ENCODE peak calls at places on chromosomes 6 and 20, in five cellular contexts. One of them, this sample, is unnamed.

GRCh38 chr6:2819891-2820814 is 21.5 kb downstream of the SERPINB1 start:
- DNase-seq in amniotic stem cell: no peak
- DNase-seq in kidney tubule cell: no peak
- DNase-seq in mesendoderm: no peak
- DNase-seq in NCI-H2081: no peak
- DNase-seq in this sample: no peak

GRCh38 chr20:24780648-24781047 is 168.4 kb upstream of the CST7 start:
- DNase-seq in amniotic stem cell: no peak
- DNase-seq in NCI-H2081: no peak
- DNase-seq in mesendoderm: no peak
- DNase-seq in kidney tubule cell: no peak
- DNase-seq in this sample: no peak

GRCh38 chr6:115675443-115675842 is 385.2 kb downstream of the FRK start:
- DNase-seq in kidney tubule cell: no peak
- DNase-seq in mesendoderm: no peak
- DNase-seq in amniotic stem cell: no peak
- DNase-seq in NCI-H2081: no peak
- DNase-seq in this sample: no peak

GRCh38 chr6:158835616-158836221 is 16.6 kb upstream of the EZR start:
- DNase-seq in mesendoderm: peak; percentile 57
- DNase-seq in amniotic stem cell: no peak
- DNase-seq in kidney tubule cell: no peak
- DNase-seq in NCI-H2081: no peak
- DNase-seq in this sample: peak; percentile 82

GRCh38 chr20:57388953-57389694 is 2.1 kb upstream of the RBM38 start:
- DNase-seq in mesendoderm: peak; percentile 80
- DNase-seq in kidney tubule cell: peak; percentile 68
- DNase-seq in amniotic stem cell: no peak
- DNase-seq in NCI-H2081: no peak
- DNase-seq in this sample: peak; percentile 67

GRCh38 chr20:60297649-60298048 is 339.4 kb downstream of the CDH26 start:
- DNase-seq in kidney tubule cell: no peak
- DNase-seq in amniotic stem cell: no peak
- DNase-seq in mesendoderm: no peak
- DNase-seq in NCI-H2081: no peak
- DNase-seq in this sample: no peak

GRCh38 chr6:6057442-6058053 is 50.8 kb upstream of the NRN1 start:
- DNase-seq in mesendoderm: peak; percentile 63
- DNase-seq in amniotic stem cell: no peak
- DNase-seq in kidney tubule cell: peak; percentile 55
- DNase-seq in NCI-H2081: peak; percentile 53
- DNase-seq in this sample: peak; percentile 27

GRCh38 chr20:32982617-32983458 is 21.4 kb downstream of the SUN5 start:
- DNase-seq in mesendoderm: peak; percentile 50
- DNase-seq in amniotic stem cell: no peak
- DNase-seq in kidney tubule cell: peak; percentile 41
- DNase-seq in NCI-H2081: no peak
- DNase-seq in this sample: no peak

GRCh38 chr6:71385111-71385822 is 96.7 kb downstream of the OGFRL1 start:
- DNase-seq in mesendoderm: no peak
- DNase-seq in NCI-H2081: no peak
- DNase-seq in kidney tubule cell: no peak
- DNase-seq in amniotic stem cell: no peak
- DNase-seq in this sample: peak; percentile 70

GRCh38 chr6:140736227-140736626 is 1361.8 kb upstream of the CITED2 start:
- DNase-seq in mesendoderm: no peak
- DNase-seq in NCI-H2081: no peak
- DNase-seq in amniotic stem cell: no peak
- DNase-seq in kidney tubule cell: no peak
- DNase-seq in this sample: peak; percentile 20

GRCh38 chr6:123588546-123588895 is 48.2 kb downstream of the TRDN start:
- DNase-seq in amniotic stem cell: no peak
- DNase-seq in kidney tubule cell: no peak
- DNase-seq in NCI-H2081: no peak
- DNase-seq in mesendoderm: no peak
- DNase-seq in this sample: no peak

GRCh38 chr20:39004508-39004907 is 42.4 kb downstream of the DHX35 start:
- DNase-seq in mesendoderm: no peak
- DNase-seq in amniotic stem cell: no peak
- DNase-seq in NCI-H2081: no peak
- DNase-seq in kidney tubule cell: no peak
- DNase-seq in this sample: no peak

GRCh38 chr20:48335421-48336090 is 492.2 kb downstream of the PREX1 start:
- DNase-seq in kidney tubule cell: no peak
- DNase-seq in NCI-H2081: no peak
- DNase-seq in mesendoderm: no peak
- DNase-seq in amniotic stem cell: no peak
- DNase-seq in this sample: no peak

GRCh38 chr20:4173142-4173541 is 157.8 kb upstream of the RNF24 start:
- DNase-seq in mesendoderm: no peak
- DNase-seq in NCI-H2081: no peak
- DNase-seq in amniotic stem cell: no peak
- DNase-seq in kidney tubule cell: no peak
- DNase-seq in this sample: no peak

GRCh38 chr6:40550096-40550731 is 37.0 kb downstream of the LRFN2 start:
- DNase-seq in amniotic stem cell: peak; percentile 47
- DNase-seq in mesendoderm: peak; percentile 75
- DNase-seq in NCI-H2081: peak; percentile 15
- DNase-seq in kidney tubule cell: peak; percentile 56
- DNase-seq in this sample: peak; percentile 50

GRCh38 chr6:112029045-112029822 is 24.7 kb upstream of the CCN6 start:
- DNase-seq in kidney tubule cell: peak; percentile 53
- DNase-seq in NCI-H2081: peak; percentile 7
- DNase-seq in mesendoderm: peak; percentile 78
- DNase-seq in amniotic stem cell: peak; percentile 21
- DNase-seq in this sample: peak; percentile 80

GRCh38 chr20:58852559-58853271 is at the start of gene GNAS:
- DNase-seq in NCI-H2081: peak; percentile 38
- DNase-seq in mesendoderm: peak; percentile 92
- DNase-seq in kidney tubule cell: peak; percentile 59
- DNase-seq in amniotic stem cell: peak; percentile 10
- DNase-seq in this sample: peak; percentile 63

GRCh38 chr6:89360415-89360999 is 8.0 kb upstream of the UBE2J1 start:
- DNase-seq in kidney tubule cell: peak; percentile 44
- DNase-seq in NCI-H2081: no peak
- DNase-seq in mesendoderm: no peak
- DNase-seq in amniotic stem cell: no peak
- DNase-seq in this sample: no peak

GRCh38 chr6:45045253-45045601 is 282.9 kb upstream of the RUNX2 start:
- DNase-seq in kidney tubule cell: peak; percentile 61
- DNase-seq in NCI-H2081: no peak
- DNase-seq in amniotic stem cell: no peak
- DNase-seq in mesendoderm: no peak
- DNase-seq in this sample: no peak

GRCh38 chr20:50510706-50511401 is 671 bp downstream of the PTPN1 start:
- DNase-seq in kidney tubule cell: no peak
- DNase-seq in amniotic stem cell: no peak
- DNase-seq in NCI-H2081: no peak
- DNase-seq in mesendoderm: no peak
- DNase-seq in this sample: no peak

GRCh38 chr20:32205502-32206382 is 1.8 kb downstream of the PLAGL2 start:
- DNase-seq in amniotic stem cell: no peak
- DNase-seq in mesendoderm: no peak
- DNase-seq in NCI-H2081: no peak
- DNase-seq in kidney tubule cell: no peak
- DNase-seq in this sample: peak; percentile 65

GRCh38 chr6:11798096-11798495 is 19.5 kb upstream of the ADTRP start:
- DNase-seq in kidney tubule cell: no peak
- DNase-seq in NCI-H2081: no peak
- DNase-seq in amniotic stem cell: peak; percentile 2
- DNase-seq in mesendoderm: no peak
- DNase-seq in this sample: peak; percentile 14

GRCh38 chr6:17042422-17043147 is 59.3 kb upstream of the STMND1 start:
- DNase-seq in NCI-H2081: no peak
- DNase-seq in amniotic stem cell: peak; percentile 55
- DNase-seq in kidney tubule cell: peak; percentile 79
- DNase-seq in mesendoderm: peak; percentile 86
- DNase-seq in this sample: peak; percentile 20

GRCh38 chr6:90079555-90080490 is 185.6 kb downstream of the GJA10 start:
- DNase-seq in kidney tubule cell: no peak
- DNase-seq in NCI-H2081: no peak
- DNase-seq in mesendoderm: peak; percentile 31
- DNase-seq in amniotic stem cell: no peak
- DNase-seq in this sample: no peak

GRCh38 chr6:38973178-38974057 is 75.2 kb upstream of the GLP1R start:
- DNase-seq in amniotic stem cell: peak; percentile 11
- DNase-seq in mesendoderm: peak; percentile 68
- DNase-seq in kidney tubule cell: peak; percentile 79
- DNase-seq in NCI-H2081: peak; percentile 29
- DNase-seq in this sample: peak; percentile 72

GRCh38 chr6:163148781-163149534 is 265.6 kb upstream of the QKI start:
- DNase-seq in amniotic stem cell: no peak
- DNase-seq in NCI-H2081: no peak
- DNase-seq in kidney tubule cell: no peak
- DNase-seq in mesendoderm: no peak
- DNase-seq in this sample: no peak

GRCh38 chr20:22763257-22763906 is 179.0 kb upstream of the FOXA2 start:
- DNase-seq in mesendoderm: peak; percentile 10
- DNase-seq in amniotic stem cell: peak; percentile 17
- DNase-seq in NCI-H2081: no peak
- DNase-seq in kidney tubule cell: peak; percentile 87
- DNase-seq in this sample: peak; percentile 44

GRCh38 chr20:41889871-41890224 is 271.7 kb upstream of the CHD6 start:
- DNase-seq in mesendoderm: peak; percentile 39
- DNase-seq in kidney tubule cell: peak; percentile 70
- DNase-seq in amniotic stem cell: no peak
- DNase-seq in NCI-H2081: no peak
- DNase-seq in this sample: no peak

GRCh38 chr6:21479140-21479539 is 114.4 kb upstream of the SOX4 start:
- DNase-seq in NCI-H2081: no peak
- DNase-seq in amniotic stem cell: no peak
- DNase-seq in mesendoderm: no peak
- DNase-seq in kidney tubule cell: no peak
- DNase-seq in this sample: peak; percentile 44

GRCh38 chr6:111256646-111257045 is 169.3 kb downstream of the SLC16A10 start:
- DNase-seq in NCI-H2081: no peak
- DNase-seq in mesendoderm: peak; percentile 24
- DNase-seq in kidney tubule cell: peak; percentile 29
- DNase-seq in amniotic stem cell: no peak
- DNase-seq in this sample: no peak

GRCh38 chr6:6368040-6368683 is 47.7 kb upstream of the F13A1 start:
- DNase-seq in NCI-H2081: no peak
- DNase-seq in mesendoderm: no peak
- DNase-seq in amniotic stem cell: no peak
- DNase-seq in kidney tubule cell: no peak
- DNase-seq in this sample: no peak

GRCh38 chr6:16781348-16782169 is 20.3 kb upstream of the ATXN1 start:
- DNase-seq in mesendoderm: no peak
- DNase-seq in NCI-H2081: no peak
- DNase-seq in kidney tubule cell: peak; percentile 24
- DNase-seq in amniotic stem cell: no peak
- DNase-seq in this sample: no peak

GRCh38 chr6:3899970-3900439 is 50.8 kb downstream of the FAM50B start:
- DNase-seq in mesendoderm: no peak
- DNase-seq in kidney tubule cell: peak; percentile 85
- DNase-seq in NCI-H2081: no peak
- DNase-seq in amniotic stem cell: no peak
- DNase-seq in this sample: no peak